ENCODE peak calls at places on chromosomes 1 and 21, in five cellular contexts. U, S, X, F and L are unnamed samples.
A peak's percentile ranks its signal among the peaks of the same experiment; 100 is the strongest.

GRCh38 chr1:110605901-110606783 is at the start of gene KCNA2:
- DNase-seq in U (peak; percentile 53), S (no peak), X (peak; percentile 85), F (peak; percentile 1), L (peak; percentile 80)

GRCh38 chr1:221228594-221228993 is 349.4 kb downstream of the HLX start:
- DNase-seq in U (no peak), S (no peak), X (peak; percentile 28), F (no peak), L (no peak)

GRCh38 chr1:101071470-101071886 is 45.9 kb upstream of the DPH5 start:
- DNase-seq in U (no peak), S (no peak), X (no peak), F (no peak), L (no peak)

GRCh38 chr1:1554550-1554925 is 14.1 kb upstream of the TMEM240 start:
- DNase-seq in U (no peak), S (no peak), X (no peak), F (peak; percentile 56), L (no peak)

GRCh38 chr1:23718482-23718881 is 24.8 kb upstream of the ELOA start:
- DNase-seq in U (no peak), S (no peak), X (peak; percentile 83), F (peak; percentile 56), L (peak; percentile 74)

GRCh38 chr1:159090566-159091546 is 14.3 kb upstream of the AIM2 start:
- DNase-seq in U (no peak), S (no peak), X (no peak), F (peak; percentile 73), L (no peak)

GRCh38 chr21:44537930-44538911 is 1.8 kb downstream of the KRTAP10-1 start:
- DNase-seq in U (no peak), S (no peak), X (no peak), F (no peak), L (no peak)

GRCh38 chr1:97145321-97145956 is 423.9 kb downstream of the PTBP2 start:
- DNase-seq in U (no peak), S (no peak), X (peak; percentile 7), F (peak; percentile 79), L (no peak)

GRCh38 chr1:111907321-111907720 is 82.1 kb downstream of the KCND3 start:
- DNase-seq in U (no peak), S (no peak), X (no peak), F (no peak), L (no peak)